ENCODE peak calls at places on chromosomes 6 and 20, in seven cellular contexts. L is SK-N-SH, J is HCT116, R is K562, V is H1, E is GM12878, M is HepG2. O is an unnamed sample.

GRCh38 chr20:44111712-44112335 is 75.2 kb downstream of the JPH2 start:
- DNase-seq in L (no peak), J (no peak), R (no peak), V (no peak), E (no peak), M (no peak), O (no peak)

GRCh38 chr20:21090738-21091120 is 15.4 kb downstream of the LINC00237 start:
- DNase-seq in L (no peak), J (no peak), R (no peak), V (no peak), E (no peak), M (no peak), O (no peak)

GRCh38 chr6:21438986-21439352 is 154.6 kb upstream of the SOX4 start:
- DNase-seq in L (no peak), J (no peak), R (no peak), V (no peak), E (peak), M (no peak), O (no peak)

GRCh38 chr6:170074907-170075306 is 216.0 kb downstream of the DLL1 start:
- DNase-seq in L (no peak), J (no peak), R (no peak), V (peak), E (no peak), M (no peak), O (no peak)

GRCh38 chr20:14778875-14779274 is 441.5 kb upstream of the FLRT3 start:
- DNase-seq in L (no peak), J (no peak), R (no peak), V (no peak), E (no peak), M (no peak), O (no peak)

GRCh38 chr20:16803965-16804792 is 56.0 kb downstream of the OTOR start:
- DNase-seq in L (peak), J (peak), R (peak), V (peak), E (no peak), M (peak), O (peak)

GRCh38 chr6:105482227-105482839 is 79.5 kb upstream of the PREP start:
- DNase-seq in L (no peak), J (no peak), R (no peak), V (no peak), E (no peak), M (no peak), O (no peak)

GRCh38 chr6:111468329-111469012 is 14.5 kb downstream of the REV3L start:
- DNase-seq in L (no peak), J (no peak), R (no peak), V (no peak), E (no peak), M (no peak), O (no peak)

GRCh38 chr6:21636876-21637275 is 43.3 kb downstream of the SOX4 start:
- DNase-seq in L (no peak), J (no peak), R (no peak), V (no peak), E (no peak), M (no peak), O (no peak)

GRCh38 chr6:88683734-88684133 is 279.7 kb downstream of the RNGTT start:
- DNase-seq in L (no peak), J (no peak), R (no peak), V (no peak), E (no peak), M (no peak), O (no peak)

GRCh38 chr6:513058-513457 is 121.5 kb downstream of the IRF4 start:
- DNase-seq in L (no peak), J (no peak), R (no peak), V (no peak), E (no peak), M (no peak), O (no peak)

GRCh38 chr20:43241057-43241702 is 51.5 kb upstream of the PTPRT start:
- DNase-seq in L (no peak), J (no peak), R (no peak), V (no peak), E (no peak), M (no peak), O (no peak)

GRCh38 chr6:83055366-83055964 is 10.2 kb downstream of the UBE3D start:
- DNase-seq in L (peak), J (peak), R (peak), V (peak), E (no peak), M (peak), O (peak)

GRCh38 chr6:85079761-85080160 is 315.4 kb upstream of the TBX18 start:
- DNase-seq in L (no peak), J (no peak), R (no peak), V (no peak), E (no peak), M (no peak), O (no peak)

GRCh38 chr6:96990989-96991388 is 66.5 kb downstream of the KLHL32 start:
- DNase-seq in L (no peak), J (no peak), R (no peak), V (no peak), E (no peak), M (no peak), O (no peak)

GRCh38 chr6:158358450-158359077 is 46.3 kb downstream of the TULP4 start:
- DNase-seq in L (peak), J (no peak), R (no peak), V (no peak), E (no peak), M (no peak), O (no peak)

GRCh38 chr6:75275067-75275466 is 9.5 kb downstream of the TMEM30A start:
- DNase-seq in L (no peak), J (no peak), R (no peak), V (no peak), E (no peak), M (peak), O (no peak)

GRCh38 chr6:20866038-20866437 is 331.8 kb downstream of the CDKAL1 start:
- DNase-seq in L (no peak), J (no peak), R (no peak), V (no peak), E (no peak), M (no peak), O (no peak)

GRCh38 chr6:157604816-157605215 is 218.2 kb upstream of the SNX9 start:
- DNase-seq in L (no peak), J (no peak), R (no peak), V (no peak), E (no peak), M (no peak), O (no peak)

GRCh38 chr6:106974999-106975698 is 620 bp upstream of the CD24 start:
- DNase-seq in L (peak), J (no peak), R (peak), V (peak), E (no peak), M (no peak), O (no peak)

GRCh38 chr6:12545837-12546658 is 170.5 kb upstream of the PHACTR1 start:
- DNase-seq in L (no peak), J (peak), R (no peak), V (no peak), E (no peak), M (no peak), O (no peak)

GRCh38 chr6:135128268-135128914 is 52.7 kb upstream of the MYB start:
- DNase-seq in L (no peak), J (no peak), R (no peak), V (no peak), E (no peak), M (no peak), O (no peak)

GRCh38 chr6:1389791-1390070 is 355 bp downstream of the FOXF2 start:
- DNase-seq in L (no peak), J (no peak), R (no peak), V (no peak), E (no peak), M (no peak), O (no peak)

GRCh38 chr20:21615617-21616080 is 89.8 kb upstream of the PAX1 start:
- DNase-seq in L (peak), J (peak), R (peak), V (peak), E (no peak), M (peak), O (peak)

GRCh38 chr6:113856011-113856551 is 1.1 kb upstream of the MARCKS start:
- DNase-seq in L (peak), J (no peak), R (no peak), V (no peak), E (no peak), M (no peak), O (no peak)

GRCh38 chr6:149846321-149846720 is 17.8 kb downstream of the LRP11 start:
- DNase-seq in L (no peak), J (no peak), R (no peak), V (no peak), E (no peak), M (no peak), O (peak)

GRCh38 chr6:56724455-56724854 is 81.8 kb upstream of the DST start:
- DNase-seq in L (no peak), J (no peak), R (no peak), V (no peak), E (no peak), M (no peak), O (no peak)

GRCh38 chr6:1607557-1608221 is 2.0 kb upstream of the FOXC1 start:
- DNase-seq in L (no peak), J (no peak), R (no peak), V (peak), E (no peak), M (peak), O (peak)

GRCh38 chr20:63802469-63803240 is 28.4 kb downstream of the ZBTB46 start:
- DNase-seq in L (no peak), J (no peak), R (no peak), V (no peak), E (no peak), M (no peak), O (no peak)

GRCh38 chr20:32167552-32167951 is 40.0 kb downstream of the PLAGL2 start:
- DNase-seq in L (no peak), J (no peak), R (no peak), V (no peak), E (no peak), M (no peak), O (no peak)

GRCh38 chr6:157840776-157841175 is 17.7 kb downstream of the SNX9 start:
- DNase-seq in L (no peak), J (no peak), R (no peak), V (no peak), E (no peak), M (no peak), O (no peak)

GRCh38 chr6:49849121-49849907 is 17.0 kb downstream of the CRISP1 start:
- DNase-seq in L (peak), J (peak), R (peak), V (no peak), E (no peak), M (peak), O (peak)

GRCh38 chr20:1331801-1332453 is 3.0 kb upstream of the SDCBP2 start:
- DNase-seq in L (no peak), J (no peak), R (no peak), V (peak), E (no peak), M (no peak), O (no peak)

GRCh38 chr20:5734559-5735137 is 15.6 kb upstream of the SHLD1 start:
- DNase-seq in L (no peak), J (no peak), R (no peak), V (no peak), E (no peak), M (no peak), O (no peak)

GRCh38 chr6:143264291-143264834 is 186.1 kb downstream of the ADAT2 start:
- DNase-seq in L (peak), J (no peak), R (peak), V (no peak), E (no peak), M (no peak), O (no peak)

GRCh38 chr6:170438861-170439260 is 114.2 kb downstream of the PSMB1 start:
- DNase-seq in L (no peak), J (no peak), R (no peak), V (no peak), E (no peak), M (no peak), O (no peak)

GRCh38 chr6:49142422-49143151 is 320.5 kb downstream of the MMUT start:
- DNase-seq in L (no peak), J (no peak), R (no peak), V (no peak), E (no peak), M (no peak), O (no peak)

GRCh38 chr6:114764866-114765265 is 422.0 kb upstream of the HS3ST5 start:
- DNase-seq in L (no peak), J (no peak), R (no peak), V (no peak), E (no peak), M (no peak), O (no peak)

DNA sequence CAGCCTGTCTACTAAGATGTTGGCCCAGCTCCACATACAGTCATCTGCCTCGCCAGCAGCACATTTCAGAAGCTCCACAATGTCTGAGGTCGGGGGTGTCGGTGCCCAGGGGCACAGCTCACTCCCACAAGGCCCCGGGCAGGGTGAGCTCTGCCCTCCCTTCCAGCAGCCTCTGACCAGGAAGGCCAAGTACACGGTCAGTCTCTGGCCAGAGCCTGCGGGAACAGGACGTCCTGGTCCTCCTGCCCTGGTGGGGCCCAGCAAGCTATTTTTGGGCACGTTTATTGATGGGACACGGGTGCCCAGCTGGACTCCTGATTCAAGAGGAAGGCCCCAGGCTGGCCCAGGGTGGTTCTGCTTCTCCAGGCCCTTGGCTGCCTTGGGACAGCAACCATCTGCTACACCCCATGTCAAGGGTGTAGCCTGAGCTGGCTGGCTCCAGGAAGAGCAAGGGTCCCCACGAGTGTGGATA is 114.9 kb upstream of the PTPN1 start:
- DNase-seq in L (no peak), J (no peak), R (no peak), V (no peak), E (no peak), M (no peak), O (no peak)
- TF ChIP-seq JUND in L (no peak), J (no peak), R (no peak), V (no peak), E (no peak), M (no peak), O (no peak)

GRCh38 chr6:109461733-109462526 is 6.4 kb upstream of the MICAL1 start:
- DNase-seq in L (no peak), J (no peak), R (no peak), V (no peak), E (no peak), M (no peak), O (no peak)

GRCh38 chr6:109458774-109459531 is 3.4 kb upstream of the MICAL1 start:
- DNase-seq in L (no peak), J (no peak), R (no peak), V (no peak), E (peak), M (no peak), O (no peak)

GRCh38 chr6:109457596-109457996 is 2.0 kb upstream of the MICAL1 start:
- DNase-seq in L (no peak), J (no peak), R (no peak), V (no peak), E (no peak), M (no peak), O (no peak)

GRCh38 chr6:109456710-109457595 is 1.4 kb upstream of the MICAL1 start:
- DNase-seq in L (no peak), J (no peak), R (no peak), V (no peak), E (no peak), M (no peak), O (no peak)

DNA sequence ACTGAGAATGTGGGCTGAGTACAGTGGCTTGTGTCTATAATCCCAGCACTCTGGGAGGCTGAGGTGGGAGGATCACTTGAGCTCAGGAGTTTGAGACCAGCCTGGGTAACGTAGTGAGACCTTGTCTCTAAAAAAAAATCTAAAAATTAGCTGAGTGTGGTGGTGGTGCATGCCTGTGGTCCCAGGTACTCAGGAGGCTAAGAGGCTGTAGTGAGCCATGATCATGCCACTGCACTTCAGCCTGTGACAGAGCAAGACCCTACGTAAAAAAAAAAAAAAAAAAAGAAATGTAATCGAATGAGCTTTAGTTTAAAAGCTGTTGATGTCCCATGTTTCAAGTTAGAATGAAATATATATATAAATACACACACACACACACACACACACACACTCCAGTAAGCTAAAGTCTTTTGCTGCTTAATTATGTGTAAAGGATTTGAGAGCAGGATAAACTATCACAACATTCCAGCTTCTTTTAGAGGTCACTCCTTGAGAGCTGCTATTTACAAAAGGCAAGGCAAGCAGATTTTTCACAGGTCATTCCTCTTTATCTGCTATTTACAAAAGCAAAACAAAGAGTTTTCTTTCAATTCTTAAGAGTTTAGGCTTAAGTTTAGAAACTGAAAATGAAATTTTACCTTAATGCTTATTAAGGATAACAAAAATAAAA is 4.7 kb upstream of the MICAL1 start:
- DNase-seq in L (no peak), J (no peak), R (no peak), V (no peak), E (no peak), M (no peak), O (no peak)
- TF ChIP-seq JUND in L (no peak), J (no peak), R (no peak), V (no peak), E (no peak), M (no peak), O (no peak)

DNA sequence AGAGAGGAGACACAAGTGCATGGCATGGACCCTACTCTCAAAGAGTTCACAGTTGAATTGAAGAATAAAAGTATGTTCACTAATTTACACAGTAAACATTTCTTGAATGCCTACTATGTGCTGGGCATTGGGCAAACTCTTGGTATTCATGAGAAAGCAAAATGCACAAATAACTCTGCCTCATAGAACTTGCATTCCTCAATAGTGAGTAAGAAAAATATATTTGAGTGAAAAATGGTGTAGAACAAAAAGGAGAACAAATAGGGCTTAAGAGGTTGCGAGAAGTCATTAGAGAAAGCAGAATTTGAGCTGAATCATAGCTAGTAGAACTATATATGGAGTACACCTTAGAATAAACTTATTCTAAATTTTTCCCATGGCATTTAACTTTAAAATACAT is 235.9 kb downstream of the KCNQ5 start:
- DNase-seq in L (no peak), J (no peak), R (no peak), V (no peak), E (no peak), M (no peak), O (no peak)
- TF ChIP-seq JUND in L (peak), J (no peak), R (no peak), V (no peak), E (no peak), M (no peak), O (no peak)

DNA sequence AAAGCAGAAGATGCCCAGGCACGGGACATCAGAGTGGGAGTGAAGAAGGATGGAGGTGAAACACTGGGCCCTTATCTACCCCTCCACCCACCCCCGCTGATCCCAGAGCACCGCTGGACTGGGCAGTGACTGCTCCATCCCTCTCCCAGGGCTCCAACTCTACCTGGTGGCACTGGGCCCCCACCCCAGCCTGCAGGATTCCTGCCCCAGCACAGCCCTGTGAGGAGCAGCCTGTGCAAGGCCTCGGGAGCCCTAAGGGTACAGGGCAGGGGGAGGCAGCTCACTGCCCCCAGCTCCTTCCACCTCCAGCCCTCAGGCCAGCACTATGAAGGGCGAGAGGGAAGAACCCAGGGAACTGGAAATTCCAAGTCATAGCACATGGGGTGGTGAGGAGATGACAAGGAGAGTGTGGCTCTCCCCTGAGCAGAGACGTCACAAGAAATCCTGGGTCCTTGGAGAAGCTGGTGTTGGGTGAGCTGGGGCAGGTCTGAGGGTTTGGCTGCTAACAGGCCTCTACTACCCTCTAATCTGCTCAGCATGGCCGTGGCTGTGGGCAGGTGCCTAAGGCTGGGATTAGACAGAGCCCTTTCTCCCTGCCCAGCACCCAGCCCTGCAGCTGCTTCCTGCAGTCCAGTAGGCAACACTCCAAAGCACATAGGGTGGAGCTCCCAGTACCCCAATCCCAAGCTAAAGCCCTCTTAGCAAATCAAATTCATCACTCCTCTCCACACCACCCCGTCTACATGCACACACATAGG is 3.5 kb downstream of the CST3 start:
- DNase-seq in L (no peak), J (no peak), R (no peak), V (no peak), E (no peak), M (no peak), O (no peak)
- TF ChIP-seq JUND in L (no peak), J (no peak), R (no peak), V (no peak), E (no peak), M (no peak), O (no peak)

DNA sequence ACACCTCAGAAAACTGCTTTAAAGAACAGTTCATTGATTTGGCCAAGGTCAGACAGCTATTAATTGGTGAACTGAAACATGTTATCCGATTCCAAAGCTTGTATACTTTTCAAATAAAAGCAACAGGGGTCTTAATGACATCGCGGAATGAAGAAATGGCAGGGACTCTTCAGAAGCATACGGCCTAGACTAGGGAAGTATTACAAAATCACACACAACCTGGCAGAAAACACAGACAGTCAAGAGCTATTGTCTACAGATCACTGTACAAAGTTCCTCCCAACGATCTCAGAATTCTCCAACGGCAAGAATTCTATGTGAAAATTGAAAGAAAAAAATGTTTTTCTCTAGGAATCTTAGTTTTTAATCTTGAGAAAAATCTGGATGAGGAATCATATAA is 105.5 kb downstream of the PTPRK start:
- DNase-seq in L (no peak), J (no peak), R (no peak), V (no peak), E (no peak), M (peak), O (no peak)
- TF ChIP-seq JUND in L (no peak), J (no peak), R (no peak), V (no peak), E (no peak), M (no peak), O (no peak)

GRCh38 chr6:3195695-3196497 is 31.6 kb downstream of the TUBB2B start:
- DNase-seq in L (peak), J (peak), R (peak), V (peak), E (no peak), M (peak), O (no peak)
- TF ChIP-seq JUND in L (no peak), J (no peak), R (peak), V (no peak), E (no peak), M (no peak), O (no peak)

O was measured in T47D.